ENCODE peak calls at places on chromosomes 11 and 22, in four cellular contexts. L is lower leg skin, M is HFF-Myc, T is choroid plexus epithelial cell. J is an unnamed sample.

GRCh38 chr11:12042215-12042676 is 33.8 kb upstream of the DKK3 start:
- DNase-seq in L (peak), M (peak), T (peak), J (peak)

GRCh38 chr11:18730020-18730419 is 4.0 kb upstream of the IGSF22 start:
- DNase-seq in L (no peak), M (no peak), T (no peak), J (no peak)

GRCh38 chr11:18792066-18792591 is 531 bp upstream of the PTPN5 start:
- DNase-seq in L (no peak), M (no peak), T (no peak), J (no peak)

GRCh38 chr11:9313648-9314290 is 624 bp downstream of the TMEM41B start:
- DNase-seq in L (no peak), M (no peak), T (peak), J (no peak)

GRCh38 chr11:19834761-19835160 is 122.1 kb downstream of the NAV2 start:
- DNase-seq in L (no peak), M (no peak), T (peak), J (no peak)

GRCh38 chr11:3206128-3206921 is 12.3 kb downstream of the MRGPRG start:
- DNase-seq in L (no peak), M (no peak), T (no peak), J (no peak)

GRCh38 chr11:46625406-46625805 is 8.1 kb downstream of the ATG13 start:
- DNase-seq in L (no peak), M (no peak), T (no peak), J (no peak)

GRCh38 chr11:19441752-19442553 is 201.2 kb upstream of the E2F8 start:
- DNase-seq in L (no peak), M (peak), T (peak), J (peak)

GRCh38 chr11:67252831-67253239 is 13.4 kb upstream of the GRK2 start:
- DNase-seq in L (peak), M (no peak), T (peak), J (peak)

GRCh38 chr11:69211540-69212120 is 55.9 kb downstream of the SMIM38 start:
- DNase-seq in L (peak), M (no peak), T (no peak), J (no peak)

GRCh38 chr11:27183672-27184457 is 143.2 kb downstream of the BBOX1 start:
- DNase-seq in L (no peak), M (peak), T (peak), J (peak)

GRCh38 chr22:45996241-45997076 is 19.5 kb upstream of the WNT7B start:
- DNase-seq in L (no peak), M (no peak), T (peak), J (no peak)

GRCh38 chr11:59556883-59557205 is 45.5 kb downstream of the OR4D9 start:
- DNase-seq in L (no peak), M (no peak), T (peak), J (no peak)

GRCh38 chr11:43686207-43686606 is 5.7 kb downstream of the HSD17B12 start:
- DNase-seq in L (no peak), M (no peak), T (no peak), J (no peak)

GRCh38 chr11:70627219-70627618 is 228.9 kb downstream of the CTTN start:
- DNase-seq in L (no peak), M (no peak), T (no peak), J (no peak)

GRCh38 chr22:19941365-19942070 is at the start of the genes COMT and TXNRD2:
- DNase-seq in L (peak), M (no peak), T (peak), J (peak)

GRCh38 chr11:83656931-83657330 is 370.8 kb upstream of the CCDC90B start:
- DNase-seq in L (no peak), M (no peak), T (no peak), J (no peak)

GRCh38 chr11:101128571-101129202 is 926 bp downstream of the PGR start:
- DNase-seq in L (peak), M (no peak), T (no peak), J (no peak)

GRCh38 chr22:44449061-44449682 is 48.9 kb downstream of the RTL6 start:
- DNase-seq in L (peak), M (peak), T (peak), J (peak)

GRCh38 chr22:26756675-26757293 is 99.4 kb downstream of the MIAT start:
- DNase-seq in L (no peak), M (no peak), T (peak), J (peak)

GRCh38 chr11:132719684-132720083 is 812.6 kb downstream of the OPCML start:
- DNase-seq in L (no peak), M (no peak), T (no peak), J (no peak)

GRCh38 chr22:50525991-50526848 is 822 bp upstream of the SCO2 start:
- DNase-seq in L (peak), M (no peak), T (peak), J (peak)

GRCh38 chr11:61797263-61797944 is 4.7 kb downstream of the FEN1 start:
- DNase-seq in L (no peak), M (peak), T (peak), J (peak)

GRCh38 chr11:86103808-86104207 is 34.9 kb upstream of the PICALM start:
- DNase-seq in L (no peak), M (no peak), T (peak), J (no peak)

GRCh38 chr11:44421090-44421675 is 111.2 kb upstream of the ALX4 start:
- DNase-seq in L (no peak), M (no peak), T (no peak), J (no peak)

J was measured in amniotic epithelial cell.